ENCODE peak calls at places on chromosomes 3 and 15, in five cellular contexts. Q is mesendoderm, R is IMR-90, W is neuronal stem cell, C is H1. G is an unnamed sample.

GRCh38 chr3:54211097-54211496 is 88.7 kb downstream of the CACNA2D3 start:
- DNase-seq in C (no peak), W (no peak), Q (no peak), R (no peak), G (no peak)

GRCh38 chr15:43854801-43855200 is 28.0 kb downstream of the WDR76 start:
- DNase-seq in C (no peak), Q (no peak), W (no peak), R (peak), G (no peak)

GRCh38 chr3:10373686-10374261 is 52.9 kb upstream of the SEC13 start:
- DNase-seq in W (no peak), R (peak), C (no peak), Q (peak), G (peak)

GRCh38 chr15:93985173-93985572 is 246.2 kb upstream of the MCTP2 start:
- DNase-seq in R (no peak), Q (no peak), W (no peak), C (no peak), G (no peak)

GRCh38 chr3:159948423-159949140 is 40.1 kb upstream of the IL12A start:
- DNase-seq in Q (no peak), W (no peak), C (no peak), R (peak), G (no peak)

GRCh38 chr3:105809204-105809893 is 59.5 kb downstream of the CBLB start:
- DNase-seq in Q (no peak), R (no peak), C (no peak), W (no peak), G (peak)

GRCh38 chr15:89359471-89360293 is 25.1 kb upstream of the POLG start:
- DNase-seq in W (no peak), C (no peak), R (no peak), Q (no peak), G (no peak)

GRCh38 chr15:70355275-70355795 is 257.6 kb upstream of the TLE3 start:
- DNase-seq in Q (no peak), W (no peak), C (no peak), R (no peak), G (no peak)

GRCh38 chr15:57319226-57319918 is 56.9 kb upstream of the CGNL1 start:
- DNase-seq in W (no peak), Q (no peak), R (no peak), C (no peak), G (no peak)

GRCh38 chr3:105402287-105402801 is 35.6 kb downstream of the ALCAM start:
- DNase-seq in R (peak), C (no peak), Q (peak), W (no peak), G (no peak)

GRCh38 chr15:31840849-31841476 is 189.4 kb upstream of the CHRNA7 start:
- DNase-seq in R (no peak), C (no peak), W (no peak), Q (no peak), G (no peak)

GRCh38 chr3:39096775-39097174 is 10.7 kb downstream of the GORASP1 start:
- DNase-seq in C (no peak), R (peak), Q (peak), W (no peak), G (no peak)

GRCh38 chr3:100525753-100526612 is 33.6 kb downstream of the TMEM45A start:
- DNase-seq in C (no peak), Q (peak), W (no peak), R (peak), G (peak)

GRCh38 chr3:167451282-167451681 is 22.6 kb downstream of the SERPINI2 start:
- DNase-seq in R (no peak), W (no peak), Q (no peak), C (no peak), G (no peak)

GRCh38 chr15:41978534-41978933 is 6.2 kb upstream of the EHD4 start:
- DNase-seq in R (no peak), C (no peak), W (no peak), Q (no peak), G (no peak)

GRCh38 chr3:126745760-126746394 is 41.8 kb downstream of the CHCHD6 start:
- DNase-seq in R (no peak), C (no peak), Q (no peak), W (no peak), G (no peak)

GRCh38 chr15:60928987-60929386 is 300.1 kb downstream of the RORA start:
- DNase-seq in R (no peak), C (no peak), W (no peak), Q (no peak), G (no peak)

GRCh38 chr3:39065197-39065596 is 13.4 kb downstream of the WDR48 start:
- DNase-seq in R (peak), C (peak), W (no peak), Q (peak), G (peak)

GRCh38 chr3:70716832-70717231 is 404.4 kb upstream of the MDFIC2 start:
- DNase-seq in Q (no peak), W (no peak), C (no peak), R (peak), G (no peak)

GRCh38 chr15:90231028-90232017 is 2.4 kb downstream of the CIB1 start:
- DNase-seq in R (no peak), Q (no peak), W (no peak), C (no peak), G (peak)

GRCh38 chr15:82307714-82308081 is 41.6 kb downstream of the GOLGA6L10 start:
- DNase-seq in W (no peak), Q (no peak), C (no peak), R (no peak), G (no peak)

GRCh38 chr15:69468241-69469121 is 15.9 kb downstream of the RPLP1 start:
- DNase-seq in C (no peak), R (peak), Q (peak), W (no peak), G (no peak)

GRCh38 chr3:176987901-176988300 is 209.4 kb downstream of the TBL1XR1 start:
- DNase-seq in C (no peak), W (no peak), Q (no peak), R (peak), G (no peak)

GRCh38 chr3:23418026-23418425 is 214.9 kb downstream of the UBE2E2 start:
- DNase-seq in W (no peak), R (no peak), C (no peak), Q (no peak), G (no peak)

GRCh38 chr3:131901686-131902085 is 133.1 kb downstream of the CPNE4 start:
- DNase-seq in C (no peak), W (no peak), Q (peak), R (no peak), G (no peak)

GRCh38 chr15:48946088-48946839 is 17.5 kb downstream of the SHC4 start:
- DNase-seq in C (no peak), Q (peak), R (peak), W (no peak), G (no peak)

GRCh38 chr3:170046269-170047132 is 8.7 kb downstream of the GPR160 start:
- DNase-seq in Q (no peak), W (no peak), C (no peak), R (no peak), G (no peak)

GRCh38 chr3:169666501-169667379 is 3.2 kb upstream of the MECOM start:
- DNase-seq in R (no peak), Q (no peak), W (peak), C (no peak), G (no peak)

GRCh38 chr3:194711913-194712312 is 26.2 kb downstream of the FAM43A start:
- DNase-seq in C (no peak), W (no peak), R (peak), Q (peak), G (peak)
- H2AK5ac ChIP-seq in C (no peak), W (no peak), R (no peak), Q (no peak), G (no peak)

GRCh38 chr15:39931615-39932014 is 2.3 kb upstream of the EIF2AK4 start:
- DNase-seq in W (no peak), C (no peak), Q (no peak), R (no peak), G (no peak)

GRCh38 chr15:39936187-39936586 is 2.3 kb downstream of the EIF2AK4 start:
- DNase-seq in W (no peak), Q (no peak), R (peak), C (no peak), G (peak)

GRCh38 chr15:39934415-39935044 is 615 bp downstream of the EIF2AK4 start:
- DNase-seq in W (peak), R (no peak), Q (no peak), C (no peak), G (no peak)

GRCh38 chr15:39936681-39937080 is 2.8 kb downstream of the EIF2AK4 start:
- DNase-seq in R (no peak), C (no peak), Q (no peak), W (no peak), G (no peak)

DNA sequence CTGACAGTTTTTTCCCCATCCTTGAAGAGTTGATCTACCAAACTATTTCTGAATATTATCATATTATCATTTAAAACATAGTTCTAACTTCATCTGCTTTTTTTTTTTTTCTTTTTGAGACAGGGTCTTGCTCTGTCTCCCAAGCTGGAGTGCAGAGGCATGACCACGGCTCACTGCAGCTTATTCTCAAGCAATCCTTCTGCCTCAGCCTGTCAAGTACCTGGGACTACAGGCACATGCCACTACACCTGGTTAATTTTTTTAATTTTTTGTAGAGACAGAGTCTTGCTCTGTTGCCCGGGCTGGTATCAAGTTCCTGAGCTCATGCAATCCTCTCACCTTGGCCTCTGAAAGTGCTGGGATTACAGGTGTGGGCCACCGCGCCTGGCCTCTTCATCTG is 1.3 kb downstream of the EIF2AK4 start:
- DNase-seq in C (no peak), R (no peak), Q (no peak), W (no peak), G (peak)
- H3K4me3 ChIP-seq in C (peak), R (no peak), Q (no peak), W (peak), G (no peak)

GRCh38 chr15:72902929-72903260 is 119.3 kb upstream of the ADPGK start:
- DNase-seq in C (no peak), W (no peak), R (no peak), Q (no peak), G (no peak)
- H2AK5ac ChIP-seq in C (no peak), W (no peak), R (peak), Q (no peak), G (no peak)

GRCh38 chr3:129604223-129604941 is 2.1 kb downstream of the PLXND1 start:
- DNase-seq in C (no peak), Q (no peak), R (no peak), W (no peak), G (no peak)

GRCh38 chr3:129604942-129605592 is 1.4 kb downstream of the PLXND1 start:
- DNase-seq in R (no peak), W (no peak), C (no peak), Q (no peak), G (no peak)

GRCh38 chr3:129602730-129603560 is 3.5 kb downstream of the PLXND1 start:
- DNase-seq in C (no peak), W (no peak), Q (peak), R (peak), G (no peak)

GRCh38 chr3:129602309-129602708 is 4.2 kb downstream of the PLXND1 start:
- DNase-seq in C (no peak), W (no peak), Q (peak), R (no peak), G (no peak)

GRCh38 chr3:129603561-129603942 is 2.9 kb downstream of the PLXND1 start:
- DNase-seq in C (no peak), Q (no peak), W (no peak), R (no peak), G (no peak)
- H3K4me3 ChIP-seq in C (no peak), Q (no peak), W (no peak), R (peak), G (peak)

GRCh38 chr3:143140550-143140949 is 21.0 kb downstream of the CHST2 start:
- DNase-seq in R (no peak), W (no peak), Q (no peak), C (no peak), G (no peak)
- H2AK5ac ChIP-seq in R (no peak), W (no peak), Q (no peak), C (no peak), G (no peak)

G was measured in trophoblast cell.